ENCODE peak calls at places on chromosomes 12 and 14, in five cellular contexts. G is A549, T is H1, Y is HepG2, V is GM12878. L is an unnamed sample.

GRCh38 chr14:24978862-24979724 is 70.9 kb downstream of the STXBP6 start:
- DNase-seq in G (no peak), T (no peak), Y (peak; percentile 93), V (peak; percentile 46), L (no peak)

GRCh38 chr12:38056701-38057689 is 259.6 kb upstream of the ALG10B start:
- DNase-seq in G (peak; percentile 90), T (no peak), Y (no peak), V (no peak), L (no peak)

GRCh38 chr12:90951418-90952110 is 3.4 kb downstream of the CCER1 start:
- DNase-seq in G (no peak), T (no peak), Y (no peak), V (no peak), L (no peak)

GRCh38 chr12:65769880-65770279 is 54.4 kb upstream of the HMGA2 start:
- DNase-seq in G (no peak), T (no peak), Y (no peak), V (no peak), L (no peak)

GRCh38 chr14:68020999-68021663 is 201.6 kb downstream of the RAD51B start:
- DNase-seq in G (no peak), T (no peak), Y (no peak), V (peak; percentile 71), L (no peak)

GRCh38 chr14:89767861-89768268 is 186.7 kb downstream of the EFCAB11 start:
- DNase-seq in G (peak; percentile 38), T (no peak), Y (peak; percentile 38), V (peak; percentile 65), L (peak; percentile 13)

GRCh38 chr14:22339277-22339676 is 249.7 kb downstream of the DAD1 start:
- DNase-seq in G (no peak), T (no peak), Y (no peak), V (no peak), L (no peak)

GRCh38 chr14:54625158-54625557 is 58.2 kb downstream of the SAMD4A start:
- DNase-seq in G (no peak), T (no peak), Y (no peak), V (no peak), L (no peak)

GRCh38 chr14:93269341-93270068 is 62.4 kb downstream of the UBR7 start:
- DNase-seq in G (peak; percentile 84), T (no peak), Y (peak; percentile 24), V (no peak), L (peak; percentile 57)

GRCh38 chr12:100611031-100611430 is 37.5 kb downstream of the GAS2L3 start:
- DNase-seq in G (no peak), T (no peak), Y (no peak), V (no peak), L (no peak)

GRCh38 chr12:602700-603068 is 60.6 kb downstream of the NINJ2 start:
- DNase-seq in G (no peak), T (no peak), Y (no peak), V (no peak), L (no peak)

GRCh38 chr12:102741196-102741595 is 175.8 kb downstream of the PAH start:
- DNase-seq in G (no peak), T (no peak), Y (no peak), V (no peak), L (no peak)

GRCh38 chr12:16474801-16475200 is 127.4 kb downstream of the MGST1 start:
- DNase-seq in G (no peak), T (no peak), Y (no peak), V (no peak), L (no peak)

GRCh38 chr12:105426766-105427165 is 96.3 kb downstream of the C12orf75 start:
- DNase-seq in G (no peak), T (no peak), Y (no peak), V (no peak), L (no peak)

GRCh38 chr14:91744068-91744480 is 12.2 kb upstream of the CATSPERB start:
- DNase-seq in G (peak; percentile 79), T (no peak), Y (no peak), V (no peak), L (peak; percentile 6)

GRCh38 chr12:90969851-90970250 is 14.9 kb upstream of the CCER1 start:
- DNase-seq in G (no peak), T (no peak), Y (no peak), V (no peak), L (no peak)

GRCh38 chr12:65823481-65824313 is 586 bp upstream of the HMGA2 start:
- DNase-seq in G (peak; percentile 76), T (no peak), Y (peak; percentile 76), V (no peak), L (no peak)

GRCh38 chr12:46209165-46209564 is 59.7 kb downstream of the SLC38A1 start:
- DNase-seq in G (no peak), T (no peak), Y (no peak), V (no peak), L (no peak)

GRCh38 chr12:51229116-51229515 is 9.5 kb upstream of the DAZAP2 start:
- DNase-seq in G (no peak), T (no peak), Y (no peak), V (no peak), L (no peak)

GRCh38 chr12:50546441-50547318 is 41.9 kb downstream of the DIP2B start:
- DNase-seq in G (no peak), T (no peak), Y (no peak), V (no peak), L (no peak)

GRCh38 chr14:102320033-102320660 is 601 bp downstream of the ZNF839 start:
- DNase-seq in G (no peak), T (no peak), Y (no peak), V (no peak), L (peak; percentile 63)

GRCh38 chr12:113424915-113425823 is 3.0 kb downstream of the SDSL start:
- DNase-seq in G (peak; percentile 76), T (peak; percentile 38), Y (peak; percentile 16), V (no peak), L (peak; percentile 77)

GRCh38 chr12:93461503-93461902 is 5.8 kb upstream of the MRPL42 start:
- DNase-seq in G (peak; percentile 19), T (no peak), Y (no peak), V (no peak), L (peak; percentile 67)

GRCh38 chr12:110345176-110345651 is 58.3 kb downstream of the ANAPC7 start:
- DNase-seq in G (no peak), T (no peak), Y (peak; percentile 97), V (no peak), L (no peak)

GRCh38 chr14:64718762-64719161 is 14.5 kb downstream of the PLEKHG3 start:
- DNase-seq in G (no peak), T (no peak), Y (no peak), V (no peak), L (no peak)

GRCh38 chr14:105418269-105419054 is 1.2 kb upstream of the MTA1 start:
- DNase-seq in G (no peak), T (no peak), Y (no peak), V (no peak), L (no peak)

GRCh38 chr12:1533205-1533601 is 61.2 kb downstream of the FBXL14 start:
- DNase-seq in G (no peak), T (no peak), Y (no peak), V (peak; percentile 46), L (peak; percentile 28)

GRCh38 chr12:106783515-106783914 is 9.0 kb downstream of the RIC8B start:
- DNase-seq in G (no peak), T (no peak), Y (no peak), V (no peak), L (no peak)

DNA sequence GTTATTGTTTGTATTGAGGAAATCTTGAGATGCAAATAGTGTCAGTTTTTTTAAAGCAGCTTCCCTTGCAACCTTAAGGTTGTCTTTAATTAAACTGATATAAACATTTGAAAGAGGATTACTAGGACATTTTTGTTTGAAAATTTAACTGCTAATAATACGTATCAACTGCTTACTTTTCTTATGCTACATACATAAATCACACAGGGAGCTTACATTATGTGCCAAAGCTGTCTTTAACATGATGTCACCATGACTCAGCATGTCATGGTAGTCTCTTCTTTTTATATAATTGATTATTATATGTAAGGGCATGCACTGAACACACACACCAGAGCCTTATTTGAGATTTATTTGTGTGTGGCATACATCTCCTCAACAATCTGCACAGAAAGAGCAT is 63.0 kb upstream of the PTHLH start:
- DNase-seq in G (peak; percentile 67), T (no peak), Y (no peak), V (no peak), L (peak; percentile 68)
- TF ChIP-seq HDAC2 in G (no peak), T (no peak), Y (no peak), V (no peak), L (no peak)

GRCh38 chr12:28122756-28123155 is 67.5 kb upstream of the CCDC91 start:
- DNase-seq in G (no peak), T (no peak), Y (no peak), V (no peak), L (peak; percentile 47)
- TF ChIP-seq HDAC2 in G (no peak), T (no peak), Y (no peak), V (no peak), L (no peak)

GRCh38 chr14:52686176-52686575 is 9.2 kb downstream of the ERO1A start:
- DNase-seq in G (no peak), T (no peak), Y (no peak), V (no peak), L (no peak)
- TF ChIP-seq HDAC2 in G (no peak), T (no peak), Y (no peak), V (no peak), L (no peak)

GRCh38 chr12:79374543-79374942 is 316.2 kb downstream of the PAWR start:
- DNase-seq in G (peak; percentile 49), T (no peak), Y (no peak), V (no peak), L (no peak)

GRCh38 chr12:79370021-79370420 is 320.7 kb downstream of the PAWR start:
- DNase-seq in G (no peak), T (no peak), Y (no peak), V (no peak), L (no peak)

GRCh38 chr12:79371226-79371625 is 319.5 kb downstream of the PAWR start:
- DNase-seq in G (no peak), T (no peak), Y (no peak), V (no peak), L (no peak)

GRCh38 chr12:79375050-79375449 is 315.7 kb downstream of the PAWR start:
- DNase-seq in G (no peak), T (no peak), Y (no peak), V (no peak), L (no peak)

DNA sequence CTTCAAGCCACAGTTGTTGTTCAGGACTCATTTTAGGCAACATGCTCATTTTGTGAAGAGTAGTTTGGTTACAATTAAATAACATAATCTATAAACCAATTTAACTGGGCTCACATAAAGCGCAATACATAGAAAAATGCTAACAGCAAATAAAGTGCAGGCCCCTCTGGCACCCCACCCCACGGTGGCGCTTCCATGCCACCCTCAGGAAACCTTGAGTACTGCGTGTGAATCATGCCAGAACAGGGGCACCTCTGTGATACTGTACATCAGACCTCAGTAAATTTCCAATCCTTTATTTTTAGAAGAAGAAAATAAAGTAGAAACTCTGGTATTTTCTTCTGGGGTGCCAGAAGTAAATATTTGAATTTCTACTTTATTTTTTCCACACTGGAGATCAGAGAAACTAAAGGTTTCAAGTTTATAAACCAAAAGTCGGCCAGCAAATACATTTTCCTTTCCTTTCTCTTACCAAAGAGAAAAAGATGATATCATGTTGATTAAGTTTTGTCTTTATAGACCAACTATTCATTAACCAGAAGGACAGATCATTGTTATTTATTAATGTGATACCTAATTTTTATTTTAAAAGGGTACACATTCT is 316.8 kb downstream of the PAWR start:
- DNase-seq in G (peak; percentile 62), T (no peak), Y (peak; percentile 9), V (no peak), L (peak; percentile 38)
- TF ChIP-seq HDAC2 in G (no peak), T (no peak), Y (no peak), V (no peak), L (no peak)

L was measured in K562.